ENCODE peak calls at places on chromosome 15, in four cellular contexts. G, N, J and K are unnamed samples.

GRCh38 chr15:25439456-25439836 is 622 bp upstream of the UBE3A start:
- DNase-seq in G (no peak), N (no peak), J (no peak), K (peak)

GRCh38 chr15:84570164-84570692 is 30.6 kb upstream of the ZSCAN2 start:
- DNase-seq in G (peak), N (peak), J (peak), K (no peak)

GRCh38 chr15:42359990-42360389 is 689 bp downstream of the CAPN3 start:
- DNase-seq in G (no peak), N (no peak), J (no peak), K (no peak)

GRCh38 chr15:57537072-57537471 is 54.6 kb upstream of the MYZAP start:
- DNase-seq in G (no peak), N (no peak), J (no peak), K (no peak)

GRCh38 chr15:50119063-50119700 is at the start of gene ATP8B4:
- DNase-seq in G (no peak), N (no peak), J (no peak), K (no peak)

GRCh38 chr15:101676965-101677364 is 24.8 kb upstream of the TM2D3 start:
- DNase-seq in G (no peak), N (no peak), J (no peak), K (peak)

GRCh38 chr15:43518073-43518761 is 809 bp downstream of the MAP1A start:
- DNase-seq in G (no peak), N (no peak), J (peak), K (peak)

GRCh38 chr15:64090527-64090926 is 3.1 kb downstream of the CIAO2A start:
- DNase-seq in G (no peak), N (no peak), J (peak), K (no peak)

GRCh38 chr15:61653110-61653509 is 407.1 kb downstream of the VPS13C start:
- DNase-seq in G (no peak), N (no peak), J (no peak), K (no peak)

GRCh38 chr15:70788114-70789049 is 25.0 kb upstream of the UACA start:
- DNase-seq in G (no peak), N (no peak), J (no peak), K (no peak)

GRCh38 chr15:79025201-79025600 is 65.4 kb downstream of the RASGRF1 start:
- DNase-seq in G (no peak), N (no peak), J (no peak), K (no peak)

GRCh38 chr15:101568304-101568703 is 78.8 kb upstream of the PCSK6 start:
- DNase-seq in G (no peak), N (no peak), J (no peak), K (no peak)

GRCh38 chr15:37111427-37111717 is 11.0 kb upstream of the MEIS2 start:
- DNase-seq in G (no peak), N (no peak), J (no peak), K (no peak)

GRCh38 chr15:82808634-82809041 is 790 bp upstream of the WHAMM start:
- DNase-seq in G (no peak), N (no peak), J (no peak), K (no peak)

GRCh38 chr15:101324513-101325177 is 29.6 kb upstream of the SNRPA1 start:
- DNase-seq in G (no peak), N (no peak), J (no peak), K (no peak)

GRCh38 chr15:52527898-52528464 is 699 bp downstream of the MYO5A start:
- DNase-seq in G (peak), N (no peak), J (peak), K (peak)

GRCh38 chr15:98548172-98548971 is 100.0 kb upstream of the IGF1R start:
- DNase-seq in G (no peak), N (no peak), J (peak), K (peak)

GRCh38 chr15:41621200-41622193 is 38.7 kb upstream of the MGA start:
- DNase-seq in G (peak), N (peak), J (peak), K (peak)

GRCh38 chr15:98668566-98669308 is 20.4 kb downstream of the IGF1R start:
- DNase-seq in G (no peak), N (no peak), J (no peak), K (no peak)

GRCh38 chr15:76146808-76147207 is 87.0 kb downstream of the TMEM266 start:
- DNase-seq in G (no peak), N (no peak), J (no peak), K (no peak)

GRCh38 chr15:65638681-65639089 is 16.9 kb downstream of the SLC24A1 start:
- DNase-seq in G (no peak), N (no peak), J (peak), K (peak)

GRCh38 chr15:68830141-68830540 is 9.4 kb upstream of the ANP32A start:
- DNase-seq in G (no peak), N (no peak), J (no peak), K (no peak)

GRCh38 chr15:87349181-87349580 is 907.4 kb downstream of the NTRK3 start:
- DNase-seq in G (no peak), N (no peak), J (no peak), K (no peak)

GRCh38 chr15:38642689-38643270 is 78.2 kb upstream of the RASGRP1 start:
- DNase-seq in G (no peak), N (no peak), J (no peak), K (no peak)

GRCh38 chr15:52254331-52254730 is 41.3 kb downstream of the MYO5C start:
- DNase-seq in G (no peak), N (no peak), J (no peak), K (no peak)

GRCh38 chr15:25803036-25803435 is 60.1 kb downstream of the ATP10A start:
- DNase-seq in G (no peak), N (no peak), J (no peak), K (no peak)

GRCh38 chr15:50114381-50114780 is 4.7 kb downstream of the ATP8B4 start:
- DNase-seq in G (no peak), N (no peak), J (peak), K (no peak)

GRCh38 chr15:98160236-98160635 is 199.7 kb downstream of the ARRDC4 start:
- DNase-seq in G (peak), N (no peak), J (no peak), K (no peak)

GRCh38 chr15:57747206-57747605 is 40.7 kb downstream of the POLR2M start:
- DNase-seq in G (no peak), N (no peak), J (no peak), K (no peak)

GRCh38 chr15:26179906-26180305 is 316.8 kb upstream of the ATP10A start:
- DNase-seq in G (no peak), N (no peak), J (no peak), K (no peak)

GRCh38 chr15:97745481-97746071 is 214.9 kb upstream of the ARRDC4 start:
- DNase-seq in G (no peak), N (no peak), J (no peak), K (no peak)

GRCh38 chr15:31367730-31368344 is 41.2 kb downstream of the KLF13 start:
- DNase-seq in G (no peak), N (no peak), J (no peak), K (no peak)

GRCh38 chr15:83784975-83785374 is 131.1 kb downstream of the ADAMTSL3 start:
- DNase-seq in G (no peak), N (no peak), J (no peak), K (no peak)

GRCh38 chr15:99605490-99605931 is 39.7 kb downstream of the MEF2A start:
- DNase-seq in G (no peak), N (no peak), J (no peak), K (no peak)

GRCh38 chr15:93929375-93930094 is 301.8 kb upstream of the MCTP2 start:
- DNase-seq in G (no peak), N (no peak), J (no peak), K (no peak)

GRCh38 chr15:78004919-78005634 is 72.4 kb downstream of the TBC1D2B start:
- DNase-seq in G (no peak), N (no peak), J (peak), K (peak)